ENCODE peak calls at places on chromosome 13, in nine cellular contexts. X is effector memory CD8-positive, alpha-beta T cell; C is thoracic aorta; T is H54; V is GDM1; G is NCI-H1694 treated with DMSO at 0.1 percent for 48 hours; E is activated CD8-positive, alpha-beta T cell treated with anti-CD3 and anti-CD28 coated beads, Interleukin-2, amount 10 ng/mL, durations not matched to agents 7 days and 5 days; D is lung; R is mucosa of descending colon. S is an unnamed sample.

GRCh38 chr13:33349996-33350826 is 64.7 kb upstream of the STARD13 start:
- DNase-seq in D (peak), E (no peak), C (no peak), R (peak), G (no peak), T (peak), X (no peak), V (no peak), S (no peak)

GRCh38 chr13:73387318-73387717 is 328.5 kb downstream of the KLF5 start:
- DNase-seq in V (no peak), C (no peak), R (no peak), E (no peak), X (no peak), D (no peak), G (no peak), T (no peak), S (no peak)

GRCh38 chr13:85586422-85586831 is 212.8 kb downstream of the SLITRK6 start:
- DNase-seq in X (no peak), R (no peak), T (peak), C (no peak), D (no peak), E (no peak), V (no peak), G (no peak), S (no peak)

GRCh38 chr13:103788061-103788652 is 721.9 kb upstream of the SLC10A2 start:
- DNase-seq in R (no peak), C (no peak), V (no peak), E (no peak), D (no peak), G (peak), T (no peak), X (no peak), S (no peak)

GRCh38 chr13:97224544-97225324 is 2.6 kb downstream of the MBNL2 start:
- DNase-seq in X (peak), D (no peak), G (no peak), V (no peak), C (no peak), T (no peak), E (peak), R (peak), S (no peak)

GRCh38 chr13:22837980-22838615 is 342.7 kb upstream of the SGCG start:
- DNase-seq in D (no peak), V (no peak), R (no peak), X (no peak), T (no peak), E (no peak), G (no peak), C (no peak), S (no peak)

GRCh38 chr13:99331881-99332293 is 24.7 kb upstream of the GPR183 start:
- DNase-seq in X (no peak), R (no peak), T (no peak), E (no peak), G (no peak), D (no peak), V (no peak), C (no peak), S (peak)

GRCh38 chr13:111046590-111047141 is 68.4 kb upstream of the ARHGEF7 start:
- DNase-seq in C (no peak), V (no peak), R (no peak), E (no peak), D (peak), G (no peak), X (no peak), T (no peak), S (no peak)

GRCh38 chr13:72763411-72763810 is 18.3 kb downstream of the DIS3 start:
- DNase-seq in E (no peak), X (no peak), G (no peak), V (no peak), R (no peak), D (no peak), C (no peak), T (no peak), S (no peak)

GRCh38 chr13:97119899-97120745 is 102.0 kb upstream of the MBNL2 start:
- DNase-seq in E (no peak), X (no peak), C (no peak), T (no peak), R (no peak), G (no peak), V (no peak), D (no peak), S (no peak)

GRCh38 chr13:28584873-28585317 is 74.0 kb upstream of the POMP start:
- DNase-seq in X (no peak), G (no peak), T (no peak), V (no peak), C (no peak), E (no peak), D (no peak), R (no peak), S (no peak)

GRCh38 chr13:89969996-89970709 is 1377.3 kb upstream of the MIR17HG start:
- DNase-seq in T (no peak), G (no peak), D (no peak), X (no peak), E (no peak), C (no peak), V (no peak), R (no peak), S (no peak)

GRCh38 chr13:80463673-80464352 is 122.9 kb upstream of the SPRY2 start:
- DNase-seq in G (no peak), T (no peak), D (no peak), R (no peak), V (no peak), C (no peak), X (no peak), E (no peak), S (no peak)

GRCh38 chr13:74230984-74231443 is 96.8 kb upstream of the KLF12 start:
- DNase-seq in C (no peak), E (no peak), R (no peak), T (no peak), D (no peak), X (no peak), G (no peak), V (no peak), S (no peak)

GRCh38 chr13:94550030-94550738 is 45.8 kb downstream of the TGDS start:
- DNase-seq in C (no peak), R (no peak), V (no peak), T (peak), X (no peak), D (peak), G (no peak), E (no peak), S (no peak)

GRCh38 chr13:111228262-111229144 is 91.9 kb upstream of the TEX29 start:
- DNase-seq in G (no peak), D (no peak), V (no peak), E (no peak), T (no peak), C (peak), X (no peak), R (no peak), S (no peak)

GRCh38 chr13:73090116-73090811 is 31.5 kb downstream of the KLF5 start:
- DNase-seq in E (peak), R (no peak), X (no peak), T (peak), C (no peak), G (no peak), D (peak), V (no peak), S (no peak)

GRCh38 chr13:49450105-49450819 is 6.2 kb downstream of the SETDB2 start:
- DNase-seq in X (no peak), T (no peak), E (no peak), R (no peak), C (no peak), G (no peak), V (peak), D (no peak), S (no peak)

GRCh38 chr13:79533781-79534400 is 52.9 kb downstream of the NDFIP2 start:
- DNase-seq in D (no peak), E (no peak), V (no peak), X (no peak), R (no peak), C (no peak), T (no peak), G (no peak), S (no peak)

GRCh38 chr13:83286737-83287136 is 595.5 kb downstream of the SLITRK1 start:
- DNase-seq in D (no peak), E (no peak), C (no peak), T (no peak), R (no peak), G (no peak), X (no peak), V (no peak), S (no peak)

GRCh38 chr13:113792821-113793717 is 34.0 kb downstream of the TMEM255B start:
- DNase-seq in C (no peak), R (no peak), X (no peak), E (no peak), T (no peak), V (no peak), D (no peak), G (no peak), S (no peak)

GRCh38 chr13:38542601-38543000 is 144.3 kb upstream of the FREM2 start:
- DNase-seq in R (no peak), X (no peak), G (no peak), E (no peak), C (no peak), T (peak), V (no peak), D (no peak), S (no peak)

GRCh38 chr13:44259045-44260042 is 114.3 kb upstream of the SERP2 start:
- DNase-seq in T (no peak), G (no peak), R (no peak), E (peak), D (peak), C (peak), V (peak), X (peak), S (peak)

GRCh38 chr13:106401081-106401480 is 134.4 kb downstream of the EFNB2 start:
- DNase-seq in E (no peak), V (no peak), T (no peak), G (no peak), R (no peak), X (no peak), D (no peak), C (no peak), S (no peak)

GRCh38 chr13:44591316-44591715 is 15.2 kb upstream of the TSC22D1 start:
- DNase-seq in T (no peak), X (no peak), D (no peak), E (no peak), V (no peak), G (no peak), C (no peak), R (no peak), S (no peak)

GRCh38 chr13:47484564-47484963 is 516.5 kb downstream of the SUCLA2 start:
- DNase-seq in G (no peak), E (no peak), R (no peak), V (peak), T (no peak), D (no peak), X (no peak), C (no peak), S (no peak)

GRCh38 chr13:99526549-99526948 is 25.3 kb downstream of the TM9SF2 start:
- DNase-seq in C (no peak), T (no peak), X (no peak), R (no peak), G (no peak), V (no peak), E (no peak), D (no peak), S (no peak)

GRCh38 chr13:110501188-110501587 is 60.3 kb downstream of the RAB20 start:
- DNase-seq in G (no peak), D (no peak), R (no peak), X (no peak), T (no peak), E (no peak), C (no peak), V (no peak), S (no peak)

GRCh38 chr13:41697578-41697977 is 240.2 kb downstream of the RGCC start:
- DNase-seq in X (no peak), G (no peak), V (no peak), R (no peak), T (no peak), E (no peak), D (no peak), C (no peak), S (no peak)

GRCh38 chr13:74761794-74762193 is 627.6 kb upstream of the KLF12 start:
- DNase-seq in V (no peak), T (no peak), D (no peak), G (no peak), R (no peak), C (no peak), E (no peak), X (no peak), S (no peak)

GRCh38 chr13:51422484-51422883 is 30.4 kb downstream of the INTS6 start:
- DNase-seq in T (no peak), R (no peak), G (no peak), D (no peak), X (no peak), C (no peak), V (no peak), E (no peak), S (no peak)

GRCh38 chr13:25375727-25376358 is 4.1 kb downstream of the ATP8A2 start:
- DNase-seq in E (peak), T (peak), G (peak), R (no peak), C (no peak), D (peak), X (peak), V (no peak), S (no peak)